ENCODE peak calls at places on chromosomes 5 and 9, in ten cellular contexts. Z is neural progenitor cell; B is astrocyte of the spinal cord; A is BJ; G is cardiac muscle cell; X is brain microvascular endothelial cell; V is AG10803; Y is MM.1S; D is CD8-positive, alpha-beta T cell; F is fibroblast of the aortic adventitia. E is an unnamed sample.

GRCh38 chr5:159061834-159062530 is 37.7 kb downstream of the EBF1 start:
- DNase-seq in D (no peak), V (no peak), B (no peak), Z (peak), F (peak), Y (no peak), X (peak), G (peak), A (no peak), E (no peak)

GRCh38 chr9:16197578-16198370 is 644.9 kb downstream of the CCDC171 start:
- DNase-seq in V (peak), Y (no peak), D (no peak), F (no peak), Z (no peak), G (no peak), A (no peak), X (peak), B (no peak), E (no peak)

GRCh38 chr5:143064207-143064606 is 294.0 kb downstream of the ARHGAP26 start:
- DNase-seq in A (no peak), G (peak), B (peak), D (no peak), F (peak), X (no peak), V (peak), Z (no peak), Y (no peak), E (no peak)

GRCh38 chr5:125058185-125058826 is 311.9 kb upstream of the ZNF608 start:
- DNase-seq in B (peak), F (peak), D (no peak), X (peak), G (peak), Z (peak), A (peak), V (peak), Y (no peak), E (no peak)

GRCh38 chr9:70479880-70480291 is 65.4 kb upstream of the KLF9 start:
- DNase-seq in V (peak), D (no peak), G (peak), B (peak), A (no peak), Z (peak), Y (no peak), F (peak), X (peak), E (no peak)

GRCh38 chr9:21690561-21690960 is 111.9 kb upstream of the MTAP start:
- DNase-seq in V (peak), F (peak), X (no peak), Z (no peak), D (no peak), Y (no peak), G (peak), B (peak), A (no peak), E (no peak)

GRCh38 chr9:120892748-120893584 is 16.0 kb upstream of the PHF19 start:
- DNase-seq in B (peak), D (peak), X (peak), F (peak), V (peak), Z (no peak), A (peak), Y (peak), G (peak), E (peak)

GRCh38 chr9:136886610-136887597 is 588 bp downstream of the TRAF2 start:
- DNase-seq in Y (no peak), F (peak), X (no peak), D (no peak), G (no peak), V (no peak), Z (peak), A (no peak), B (peak), E (no peak)

GRCh38 chr9:86282979-86283535 is 719 bp upstream of the ISCA1 start:
- DNase-seq in Z (no peak), Y (no peak), X (peak), B (peak), V (peak), D (no peak), G (peak), F (peak), A (peak), E (no peak)

GRCh38 chr5:180173198-180173544 is 35.8 kb downstream of the RASGEF1C start:
- DNase-seq in V (no peak), D (no peak), X (no peak), Y (no peak), F (no peak), G (no peak), A (no peak), B (no peak), Z (no peak), E (no peak)

DNA sequence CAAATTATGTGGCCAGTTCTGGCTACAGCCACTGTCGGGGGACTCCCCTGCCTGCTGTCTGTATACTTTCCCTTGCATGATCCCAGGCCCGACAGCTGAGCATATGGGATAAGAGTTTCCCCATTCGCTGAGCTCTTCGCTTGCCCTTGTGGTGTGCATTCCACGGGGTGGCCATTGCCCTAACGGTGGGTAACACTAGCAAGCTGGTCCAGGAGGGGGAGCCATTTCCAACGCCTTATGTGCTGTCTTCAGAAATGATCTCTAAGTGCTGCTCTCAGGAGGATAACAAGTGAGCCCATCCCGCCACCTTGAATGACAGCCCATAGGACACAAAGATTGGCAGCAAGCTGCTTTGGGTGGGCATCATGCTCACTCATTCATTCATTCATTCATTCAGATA is 190.9 kb downstream of the FSTL4 start:
- DNase-seq in V (no peak), A (no peak), G (peak), Z (peak), Y (no peak), X (peak), F (peak), D (no peak), B (no peak), E (no peak)
- TF ChIP-seq CTCF in V (peak), A (peak), G (peak), Z (peak), Y (peak), X (peak), F (peak), D (no peak), B (peak), E (peak)

DNA sequence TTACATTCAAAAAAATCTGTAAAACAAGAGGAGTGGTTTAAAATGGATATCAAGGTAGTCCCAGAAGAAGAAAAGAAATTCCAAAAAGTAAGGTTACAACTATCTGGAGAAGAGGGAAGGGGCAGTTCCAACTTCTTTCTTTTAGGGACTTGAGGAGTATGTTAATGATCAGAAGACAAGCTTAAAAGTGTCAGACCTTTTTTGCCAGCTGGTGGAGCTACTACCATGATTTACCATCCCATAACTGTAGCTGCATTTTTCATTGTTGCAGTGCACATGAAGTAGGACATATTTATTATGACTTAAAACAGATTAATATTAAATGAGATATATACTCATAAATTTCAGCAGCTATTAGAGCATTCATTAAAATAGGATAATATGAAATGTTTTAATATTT is 158.5 kb upstream of the RGS7BP start:
- DNase-seq in V (no peak), Z (peak), F (peak), A (no peak), G (peak), Y (no peak), D (no peak), B (no peak), X (peak), E (no peak)
- H3K4me3 ChIP-seq in V (no peak), Z (no peak), F (no peak), A (no peak), G (no peak), Y (no peak), D (no peak), B (no peak), X (no peak), E (no peak)

DNA sequence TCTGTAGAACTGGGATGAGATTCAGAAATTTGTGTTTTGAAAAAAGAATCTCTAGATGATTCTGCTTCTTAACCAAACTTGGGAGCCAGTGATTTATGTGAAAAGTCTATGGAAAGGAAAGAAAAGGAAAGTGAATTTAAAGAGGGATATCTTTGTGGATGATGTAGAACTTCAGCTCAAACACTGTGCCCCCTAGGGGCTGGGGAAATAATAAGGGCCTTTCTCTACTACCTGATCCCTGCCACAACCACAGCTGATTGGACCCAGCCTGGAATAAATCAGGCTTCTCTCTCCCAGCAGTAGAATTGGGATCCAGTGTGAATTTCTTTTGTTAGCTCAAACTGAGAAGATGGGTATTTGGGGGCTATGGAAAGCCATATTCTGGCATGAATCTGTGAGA is 155.0 kb downstream of the PRELID2 start:
- DNase-seq in G (no peak), A (no peak), Y (peak), Z (peak), D (no peak), X (no peak), F (no peak), V (no peak), B (no peak), E (no peak)
- TF ChIP-seq CTCF in G (peak), A (peak), Y (peak), Z (peak), D (no peak), X (peak), F (peak), V (peak), B (peak), E (peak)

GRCh38 chr5:140044041-140044440 is 942 bp upstream of the NRG2 start:
- DNase-seq in F (no peak), A (no peak), Y (no peak), X (no peak), Z (no peak), D (no peak), G (no peak), B (peak), V (peak), E (no peak)
- H3K4me3 ChIP-seq in F (no peak), A (no peak), Y (no peak), X (no peak), Z (no peak), D (no peak), G (no peak), B (no peak), V (no peak), E (no peak)

E was measured in GM12864.